ENCODE peak calls at places on chromosome 12, in nine cellular contexts. C, Z, B, W, G, R, L, U and H are unnamed samples.
A peak's percentile ranks its signal among the peaks of the same experiment; 100 is the strongest.

GRCh38 chr12:88516811-88517210 is 63.5 kb downstream of the KITLG start:
- DNase-seq in C (no peak), Z (no peak), B (no peak), W (no peak), G (no peak), R (no peak), L (no peak), U (no peak), H (no peak)

GRCh38 chr12:45745861-45746277 is 16.4 kb downstream of the ARID2 start:
- DNase-seq in C (no peak), Z (peak; percentile 46), B (no peak), W (no peak), G (no peak), R (no peak), L (no peak), U (no peak), H (no peak)

GRCh38 chr12:21054334-21054733 is 76.7 kb upstream of the SLCO1B1 start:
- DNase-seq in C (no peak), Z (no peak), B (no peak), W (no peak), G (no peak), R (no peak), L (no peak), U (no peak), H (peak; percentile 45)

GRCh38 chr12:114936148-114937099 is 252.4 kb upstream of the TBX3 start:
- DNase-seq in C (no peak), Z (peak; percentile 85), B (no peak), W (no peak), G (no peak), R (peak; percentile 24), L (no peak), U (no peak), H (no peak)

GRCh38 chr12:82896979-82897378 is 210.3 kb downstream of the TMTC2 start:
- DNase-seq in C (no peak), Z (peak; percentile 41), B (no peak), W (no peak), G (no peak), R (no peak), L (peak; percentile 42), U (no peak), H (no peak)

GRCh38 chr12:107817250-107817649 is 42.7 kb downstream of the ASCL4 start:
- DNase-seq in C (no peak), Z (no peak), B (no peak), W (no peak), G (no peak), R (no peak), L (no peak), U (no peak), H (no peak)

GRCh38 chr12:92899388-92900001 is 29.6 kb downstream of the EEA1 start:
- DNase-seq in C (peak; percentile 39), Z (peak; percentile 99), B (peak; percentile 93), W (peak; percentile 93), G (peak; percentile 87), R (no peak), L (peak; percentile 59), U (no peak), H (peak; percentile 70)

GRCh38 chr12:121530600-121531355 is 50.0 kb downstream of the KDM2B start:
- DNase-seq in C (peak; percentile 72), Z (peak; percentile 88), B (peak; percentile 90), W (peak; percentile 81), G (peak; percentile 78), R (no peak), L (peak; percentile 69), U (no peak), H (peak; percentile 36)

GRCh38 chr12:58907326-58907855 is 12.9 kb downstream of the LRIG3 start:
- DNase-seq in C (no peak), Z (peak; percentile 42), B (no peak), W (no peak), G (no peak), R (no peak), L (no peak), U (no peak), H (no peak)

GRCh38 chr12:47812797-47813490 is 6.8 kb downstream of the HDAC7 start:
- DNase-seq in C (peak; percentile 90), Z (peak; percentile 83), B (peak; percentile 94), W (peak; percentile 92), G (peak; percentile 95), R (peak; percentile 94), L (peak; percentile 89), U (peak; percentile 73), H (peak; percentile 85)

GRCh38 chr12:123472438-123472849 is 14.5 kb downstream of the SNRNP35 start:
- DNase-seq in C (no peak), Z (no peak), B (no peak), W (no peak), G (no peak), R (no peak), L (no peak), U (no peak), H (no peak)

GRCh38 chr12:46342562-46343033 is 30.0 kb downstream of the SLC38A2 start:
- DNase-seq in C (no peak), Z (peak; percentile 63), B (no peak), W (peak; percentile 33), G (no peak), R (no peak), L (peak; percentile 15), U (no peak), H (no peak)

GRCh38 chr12:20963762-20964161 is 153.3 kb downstream of the SLCO1B3 start:
- DNase-seq in C (no peak), Z (no peak), B (no peak), W (no peak), G (no peak), R (no peak), L (no peak), U (no peak), H (no peak)

GRCh38 chr12:52260351-52261210 is 13.9 kb upstream of the KRT86 start:
- DNase-seq in C (no peak), Z (peak; percentile 80), B (no peak), W (no peak), G (no peak), R (no peak), L (no peak), U (no peak), H (no peak)

GRCh38 chr12:24839268-24839791 is 109.6 kb downstream of the BCAT1 start:
- DNase-seq in C (no peak), Z (no peak), B (no peak), W (no peak), G (no peak), R (no peak), L (peak; percentile 14), U (peak; percentile 99), H (no peak)

GRCh38 chr12:4153343-4153892 is 120.1 kb upstream of the CCND2 start:
- DNase-seq in C (no peak), Z (no peak), B (no peak), W (no peak), G (no peak), R (no peak), L (peak; percentile 50), U (peak; percentile 94), H (no peak)
- H3K4me1 ChIP-seq in C (no peaks in the 10 kb centered on the region), Z (no peaks in the 10 kb centered on the region), B (no peaks in the 10 kb centered on the region), W (no peaks in the 10 kb centered on the region), G (no peaks in the 10 kb centered on the region), R (no peaks in the 10 kb centered on the region), L (peaks cover 27% of the 10 kb centered on the region), U (peaks cover 64% of the 10 kb centered on the region), H (no peaks in the 10 kb centered on the region)

GRCh38 chr12:9701380-9702154 is 31.3 kb downstream of the CLECL1 start:
- DNase-seq in C (no peak), Z (no peak), B (no peak), W (no peak), G (no peak), R (no peak), L (no peak), U (no peak), H (no peak)

GRCh38 chr12:9699269-9699897 is 29.9 kb downstream of the CLEC2D start:
- DNase-seq in C (no peak), Z (no peak), B (no peak), W (no peak), G (no peak), R (peak; percentile 13), L (no peak), U (no peak), H (no peak)

GRCh38 chr12:9699898-9700605 is 30.5 kb downstream of the CLEC2D start:
- DNase-seq in C (no peak), Z (peak; percentile 60), B (no peak), W (no peak), G (no peak), R (no peak), L (no peak), U (no peak), H (no peak)

GRCh38 chr12:9702239-9702638 is 30.7 kb downstream of the CLECL1 start:
- DNase-seq in C (no peak), Z (no peak), B (no peak), W (no peak), G (no peak), R (no peak), L (peak; percentile 26), U (no peak), H (no peak)

GRCh38 chr12:9700606-9700956 is 31.1 kb downstream of the CLEC2D start:
- DNase-seq in C (no peak), Z (no peak), B (no peak), W (no peak), G (no peak), R (no peak), L (no peak), U (no peak), H (no peak)
- H3K9me3 ChIP-seq in C (no peaks in the 10 kb centered on the region), Z (no peaks in the 10 kb centered on the region), B (no peaks in the 10 kb centered on the region), W (peaks cover 3% of the 10 kb centered on the region), G (peaks cover 6% of the 10 kb centered on the region), R (no peaks in the 10 kb centered on the region), L (peaks cover 6% of the 10 kb centered on the region), U (peaks cover 1% of the 10 kb centered on the region), H (no peaks in the 10 kb centered on the region)

DNA sequence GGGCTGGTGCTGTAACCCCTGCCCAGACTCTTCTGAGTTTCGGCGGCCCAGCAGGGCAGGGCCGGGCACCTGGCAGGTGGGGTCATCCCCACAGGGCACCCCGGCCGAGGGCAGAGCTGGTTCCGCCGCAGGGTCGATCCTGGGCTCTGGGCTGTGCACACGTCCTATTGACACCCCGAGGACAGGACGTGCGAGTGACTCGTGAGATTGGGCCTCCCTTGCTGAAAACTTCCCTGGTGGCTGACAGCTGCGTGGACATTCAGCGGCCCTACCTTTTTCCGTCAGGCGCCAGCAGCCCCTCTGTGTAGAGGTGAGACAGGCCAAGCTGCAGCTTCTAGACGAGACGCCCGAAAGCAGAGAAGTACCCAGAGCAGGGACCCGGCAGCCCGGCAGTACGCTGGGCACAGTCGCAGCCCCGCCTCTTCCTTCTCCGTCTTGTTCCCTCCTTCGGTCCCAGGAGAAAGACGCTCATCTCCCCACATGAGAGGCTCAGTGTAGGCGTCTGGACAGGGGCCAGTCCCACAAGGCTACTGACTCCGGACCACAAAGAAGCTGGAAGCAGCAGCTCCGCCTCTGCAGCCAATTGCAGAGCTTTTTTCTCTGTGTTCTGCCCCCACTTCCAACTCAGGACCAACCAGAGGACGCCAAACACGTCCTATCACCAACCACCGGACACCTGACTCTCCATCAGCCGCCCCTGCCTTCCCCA is at the start of gene LRCOL1:
- DNase-seq in C (peak; percentile 53), Z (peak; percentile 90), B (no peak), W (no peak), G (peak; percentile 67), R (no peak), L (no peak), U (no peak), H (no peak)
- H3K4me3 ChIP-seq in C (no peak within 1 kb of the TSS), Z (peak within 1 kb of the TSS; percentile 12), B (peak within 1 kb of the TSS; percentile 27), W (no peak within 1 kb of the TSS), G (no peak within 1 kb of the TSS), R (no peak within 1 kb of the TSS), L (no peak within 1 kb of the TSS), U (no peak within 1 kb of the TSS), H (peak within 1 kb of the TSS; percentile 29)

DNA sequence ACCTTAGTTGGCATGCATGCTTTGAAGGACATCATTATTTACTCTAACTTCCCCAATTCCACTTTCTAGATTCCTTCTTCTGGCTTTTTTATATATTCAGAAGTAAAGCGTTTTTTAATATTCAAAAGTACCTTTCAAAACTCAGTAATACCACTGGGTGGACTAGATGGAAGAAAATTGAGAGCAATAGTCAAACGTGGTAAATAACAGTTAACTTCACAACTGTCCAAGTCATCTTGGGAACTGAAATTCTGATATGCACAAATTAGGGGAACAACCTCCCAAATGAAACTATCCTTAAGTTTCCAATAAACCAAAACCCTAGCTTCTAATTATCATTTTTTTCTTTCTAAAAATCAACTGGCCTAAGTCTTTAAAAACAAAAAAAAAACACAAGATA is 9.0 kb downstream of the SINHCAF start:
- DNase-seq in C (no peak), Z (no peak), B (no peak), W (no peak), G (no peak), R (no peak), L (no peak), U (no peak), H (no peak)
- H3K4me1 ChIP-seq in C (peaks cover 3% of the 10 kb centered on the region), Z (peaks cover 4% of the 10 kb centered on the region), B (peaks cover 7% of the 10 kb centered on the region), W (no peaks in the 10 kb centered on the region), G (no peaks in the 10 kb centered on the region), R (peaks cover 66% of the 10 kb centered on the region), L (peaks cover 50% of the 10 kb centered on the region), U (peaks cover 18% of the 10 kb centered on the region), H (no peaks in the 10 kb centered on the region)